ENCODE peak calls at places on chromosomes 16 and 17, in six cellular contexts. A is cardiac muscle cell, W is glutamatergic neuron, U is Panc1, J is AG10803, P is mesothelial cell of epicardium. K is an unnamed sample.

GRCh38 chr16:65218348-65218747 is 96.5 kb upstream of the CDH11 start:
- DNase-seq in A (no peak), W (no peak), U (no peak), J (no peak), P (no peak), K (no peak)

GRCh38 chr16:35188288-35189155 is 1729.1 kb downstream of the TP53TG3F start:
- DNase-seq in A (no peak), W (no peak), U (no peak), J (no peak), P (no peak), K (no peak)

GRCh38 chr17:51860934-51861561 is 297.5 kb downstream of the CA10 start:
- DNase-seq in A (peak), W (peak), U (no peak), J (peak), P (no peak), K (peak)

GRCh38 chr17:80970044-80970761 is 21.4 kb upstream of the CHMP6 start:
- DNase-seq in A (peak), W (peak), U (peak), J (peak), P (no peak), K (peak)

GRCh38 chr17:82518826-82519810 is at the start of gene FOXK2:
- DNase-seq in A (peak), W (peak), U (no peak), J (peak), P (peak), K (peak)

GRCh38 chr17:37651846-37652245 is 8.6 kb upstream of the DDX52 start:
- DNase-seq in A (no peak), W (no peak), U (no peak), J (no peak), P (no peak), K (no peak)

GRCh38 chr16:23597003-23597756 is 1.1 kb upstream of the NDUFAB1 start:
- DNase-seq in A (peak), W (peak), U (no peak), J (no peak), P (no peak), K (peak)

GRCh38 chr17:19646788-19647696 is 1.5 kb upstream of the ALDH3A2 start:
- DNase-seq in A (peak), W (no peak), U (no peak), J (peak), P (no peak), K (no peak)

GRCh38 chr17:29621751-29622194 is 939 bp downstream of the CORO6 start:
- DNase-seq in A (peak), W (no peak), U (no peak), J (peak), P (no peak), K (no peak)

GRCh38 chr17:77565166-77565565 is 393.3 kb upstream of the TNRC6C start:
- DNase-seq in A (no peak), W (no peak), U (no peak), J (no peak), P (no peak), K (no peak)

GRCh38 chr17:19443148-19443547 is 32.1 kb downstream of the RNF112 start:
- DNase-seq in A (no peak), W (no peak), U (no peak), J (no peak), P (no peak), K (no peak)

GRCh38 chr17:39607057-39607850 is 466 bp downstream of the NEUROD2 start:
- DNase-seq in A (no peak), W (peak), U (no peak), J (no peak), P (no peak), K (no peak)

GRCh38 chr17:62725791-62726249 is 82.3 kb downstream of the MARCHF10 start:
- DNase-seq in A (peak), W (no peak), U (no peak), J (no peak), P (no peak), K (no peak)

GRCh38 chr16:74192281-74192680 is 104.3 kb upstream of the PSMD7 start:
- DNase-seq in A (no peak), W (no peak), U (no peak), J (no peak), P (no peak), K (no peak)

GRCh38 chr16:11328172-11329079 is 16.8 kb upstream of the RMI2 start:
- DNase-seq in A (peak), W (peak), U (peak), J (peak), P (no peak), K (peak)

GRCh38 chr16:14148569-14148968 is 77.5 kb downstream of the MRTFB start:
- DNase-seq in A (peak), W (no peak), U (no peak), J (no peak), P (no peak), K (no peak)

GRCh38 chr17:35855965-35856364 is 12.7 kb downstream of the HEATR9 start:
- DNase-seq in A (no peak), W (no peak), U (no peak), J (no peak), P (no peak), K (no peak)

GRCh38 chr17:32240745-32241144 is 24.9 kb upstream of the RHBDL3 start:
- DNase-seq in A (peak), W (no peak), U (no peak), J (no peak), P (no peak), K (no peak)

GRCh38 chr17:41265078-41265477 is at the start of gene KRTAP9-6:
- DNase-seq in A (no peak), W (no peak), U (no peak), J (no peak), P (no peak), K (no peak)

GRCh38 chr16:56888806-56889205 is 23.8 kb downstream of the SLC12A3 start:
- DNase-seq in A (no peak), W (no peak), U (no peak), J (no peak), P (no peak), K (peak)

GRCh38 chr16:69399361-69399760 is 13.6 kb upstream of the TERF2 start:
- DNase-seq in A (peak), W (no peak), U (no peak), J (peak), P (no peak), K (no peak)

GRCh38 chr16:84851192-84852127 is 31.7 kb downstream of the CRISPLD2 start:
- DNase-seq in A (peak), W (no peak), U (peak), J (peak), P (no peak), K (no peak)

GRCh38 chr17:78185981-78186688 is 717 bp downstream of the TK1 start:
- DNase-seq in A (no peak), W (no peak), U (no peak), J (peak), P (no peak), K (no peak)

GRCh38 chr17:50201226-50201854 is at the start of gene COL1A1:
- DNase-seq in A (peak), W (peak), U (no peak), J (peak), P (peak), K (no peak)

GRCh38 chr16:56530872-56531271 is 11.0 kb upstream of the BBS2 start:
- DNase-seq in A (no peak), W (no peak), U (no peak), J (peak), P (no peak), K (no peak)

GRCh38 chr16:77406680-77407079 is 28.2 kb downstream of the ADAMTS18 start:
- DNase-seq in A (peak), W (no peak), U (no peak), J (peak), P (no peak), K (no peak)

GRCh38 chr17:57481901-57482300 is 225.6 kb downstream of the MSI2 start:
- DNase-seq in A (peak), W (no peak), U (no peak), J (peak), P (no peak), K (no peak)

GRCh38 chr16:57184890-57185445 is 871 bp downstream of the PSME3IP1 start:
- DNase-seq in A (no peak), W (no peak), U (no peak), J (no peak), P (no peak), K (no peak)

GRCh38 chr17:21242780-21243515 is 10.3 kb downstream of the NATD1 start:
- DNase-seq in A (no peak), W (no peak), U (no peak), J (no peak), P (no peak), K (no peak)

GRCh38 chr17:16989230-16989952 is 17.5 kb upstream of the TNFRSF13B start:
- DNase-seq in A (no peak), W (no peak), U (no peak), J (no peak), P (no peak), K (peak)

GRCh38 chr16:67393111-67393789 is at the start of gene TPPP3:
- DNase-seq in A (peak), W (peak), U (no peak), J (peak), P (peak), K (no peak)

DNA sequence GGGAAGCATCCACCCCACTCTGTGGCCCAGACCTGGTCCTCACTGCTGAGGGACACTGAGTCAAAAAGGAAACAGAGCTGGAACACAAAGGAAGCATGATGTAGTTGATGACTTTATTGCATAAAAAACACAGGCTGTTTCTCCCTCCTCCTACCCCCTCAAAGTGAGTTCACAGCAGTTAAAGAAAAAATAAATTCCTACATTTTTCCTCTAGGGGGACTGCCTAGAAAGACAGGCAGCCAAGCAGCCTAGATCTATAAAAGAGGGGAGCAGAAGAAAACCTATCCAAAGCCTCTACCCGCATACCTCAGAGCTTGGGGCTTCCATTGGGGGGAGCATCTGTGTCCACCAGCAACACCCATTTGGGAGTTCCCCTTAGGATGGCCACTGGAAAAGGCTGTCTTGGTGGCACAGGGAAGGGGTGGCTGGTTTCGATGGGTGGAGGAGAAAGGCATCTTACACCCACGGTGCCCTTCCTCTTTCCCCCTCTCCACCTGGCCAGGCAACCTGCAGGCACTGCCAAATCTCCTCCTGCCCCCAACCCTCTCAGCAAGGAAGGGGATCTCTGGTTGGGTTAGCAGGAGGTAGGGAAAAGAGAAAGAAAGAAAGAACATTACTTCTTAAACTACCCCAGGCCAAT is 3.9 kb upstream of the SCRN2 start:
- DNase-seq in A (peak), W (no peak), U (no peak), J (peak), P (no peak), K (no peak)
- TF ChIP-seq CTCF in A (peak), W (peak), U (peak), J (peak), P (peak), K (no peak)

DNA sequence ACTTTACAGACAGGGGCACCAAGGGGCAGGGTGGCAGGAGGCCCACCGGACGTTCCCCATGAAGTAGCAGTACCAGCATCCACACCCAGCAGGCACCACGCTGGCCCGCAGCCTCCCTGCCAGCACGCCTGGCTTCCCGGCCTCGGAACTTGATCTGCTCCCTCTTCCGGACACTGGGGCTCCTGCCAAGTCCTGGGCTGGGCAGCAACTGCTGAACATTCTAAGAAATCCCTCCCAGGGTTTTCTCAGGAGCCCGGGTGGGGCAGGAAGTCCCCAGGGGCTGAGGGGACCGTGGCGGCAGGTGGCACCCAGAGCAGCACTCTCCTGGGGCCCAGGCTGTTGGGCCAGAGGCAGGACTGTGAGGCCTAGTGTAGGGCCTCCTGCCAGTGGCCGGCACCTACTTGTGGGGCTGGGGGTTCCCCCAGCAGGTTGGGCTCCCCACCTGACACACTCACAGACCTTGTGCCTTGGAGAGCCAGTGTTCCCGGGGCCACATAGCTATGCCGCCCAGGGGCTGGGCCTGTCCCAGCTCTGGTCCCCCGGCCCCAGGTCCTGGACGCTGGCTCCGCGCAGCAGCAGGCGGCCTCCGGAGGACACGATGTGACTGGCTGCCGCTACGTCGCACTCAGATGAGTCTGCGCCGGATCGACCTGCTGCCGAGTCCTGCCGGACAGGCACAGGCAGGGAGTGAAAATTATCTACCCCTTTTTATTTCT is 86.2 kb upstream of the CBX4 start:
- DNase-seq in A (peak), W (no peak), U (no peak), J (peak), P (no peak), K (no peak)
- TF ChIP-seq CTCF in A (peak), W (no peak), U (no peak), J (peak), P (no peak), K (no peak)

DNA sequence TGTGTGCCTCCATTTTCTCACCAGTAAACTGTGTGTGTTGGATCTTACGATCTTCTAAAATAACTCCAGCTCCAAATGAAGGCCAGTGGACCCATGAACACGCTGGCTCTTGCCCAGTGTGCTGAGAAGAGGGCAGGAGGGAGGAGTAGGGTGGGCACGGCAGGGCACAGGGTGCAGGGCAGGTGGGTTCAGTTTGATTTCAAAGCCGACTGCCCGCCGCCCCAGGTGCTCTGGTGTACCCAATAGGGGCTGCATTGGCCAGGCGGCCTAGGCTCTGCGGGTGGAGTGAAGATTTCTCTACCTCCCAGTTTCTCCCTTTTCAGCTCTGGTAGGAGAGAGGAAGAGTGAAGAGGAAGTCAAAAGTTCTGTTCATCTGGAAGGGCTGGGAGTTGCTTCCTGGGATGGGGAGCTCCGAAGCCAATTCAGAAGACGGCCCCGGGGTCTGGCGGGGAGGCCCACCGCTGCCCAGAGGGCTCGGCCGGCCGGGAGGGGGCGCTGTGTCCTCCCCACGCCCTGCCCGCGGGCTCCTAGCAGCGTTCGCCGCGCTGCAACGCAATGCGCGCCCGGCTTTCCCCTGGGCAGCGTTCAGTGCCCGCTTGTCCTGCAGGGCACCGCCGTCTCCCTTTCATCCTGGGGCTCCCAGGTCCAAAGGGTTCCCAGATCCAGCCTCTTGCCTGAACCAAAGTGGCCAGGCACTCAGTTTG is 1.1 kb upstream of the CRHR1 start:
- DNase-seq in A (peak), W (peak), U (no peak), J (no peak), P (peak), K (peak)
- TF ChIP-seq CTCF in A (peak), W (peak), U (peak), J (no peak), P (peak), K (no peak)

GRCh38 chr16:30417447-30418349 is 10.3 kb downstream of the ZNF771 start:
- DNase-seq in A (peak), W (peak), U (peak), J (peak), P (peak), K (peak)
- TF ChIP-seq CTCF in A (no peak), W (no peak), U (no peak), J (no peak), P (no peak), K (peak)

GRCh38 chr17:8158267-8159031 is 4.3 kb downstream of the VAMP2 start:
- DNase-seq in A (peak), W (peak), U (peak), J (peak), P (peak), K (peak)

GRCh38 chr17:8154608-8155152 is 2.5 kb upstream of the PER1 start:
- DNase-seq in A (no peak), W (no peak), U (no peak), J (no peak), P (no peak), K (no peak)

GRCh38 chr17:8155341-8156173 is 3.4 kb upstream of the PER1 start:
- DNase-seq in A (no peak), W (no peak), U (no peak), J (no peak), P (no peak), K (no peak)

GRCh38 chr17:8153957-8154607 is 1.9 kb upstream of the PER1 start:
- DNase-seq in A (peak), W (peak), U (peak), J (peak), P (peak), K (peak)

GRCh38 chr17:8156174-8156992 is 4.2 kb upstream of the PER1 start:
- DNase-seq in A (peak), W (peak), U (peak), J (peak), P (peak), K (peak)
- TF ChIP-seq CTCF in A (no peak), W (no peak), U (no peak), J (peak), P (no peak), K (no peak)

DNA sequence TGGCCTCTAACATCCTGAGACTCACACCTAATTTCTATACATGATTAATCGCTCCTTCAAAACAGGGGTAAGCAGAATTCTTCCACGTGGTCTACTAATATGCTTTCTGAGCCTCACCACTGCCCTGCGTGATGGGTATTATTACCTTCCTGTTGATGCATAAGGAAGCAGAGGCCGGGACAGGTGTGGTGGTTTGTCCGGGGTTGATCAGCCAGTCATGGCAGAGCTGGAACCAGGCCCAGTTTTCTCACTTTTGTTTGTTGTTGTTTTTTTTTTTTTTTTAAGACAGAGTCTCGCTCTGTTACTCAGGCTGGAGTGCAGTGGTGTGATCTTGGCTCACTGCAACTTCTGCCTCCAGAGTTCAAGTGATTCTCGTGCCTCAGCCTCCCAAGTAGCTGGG is 31.2 kb downstream of the RNF135 start:
- DNase-seq in A (no peak), W (no peak), U (no peak), J (no peak), P (no peak), K (no peak)
- TF ChIP-seq CTCF in A (no peak), W (no peak), U (no peak), J (no peak), P (no peak), K (no peak)

DNA sequence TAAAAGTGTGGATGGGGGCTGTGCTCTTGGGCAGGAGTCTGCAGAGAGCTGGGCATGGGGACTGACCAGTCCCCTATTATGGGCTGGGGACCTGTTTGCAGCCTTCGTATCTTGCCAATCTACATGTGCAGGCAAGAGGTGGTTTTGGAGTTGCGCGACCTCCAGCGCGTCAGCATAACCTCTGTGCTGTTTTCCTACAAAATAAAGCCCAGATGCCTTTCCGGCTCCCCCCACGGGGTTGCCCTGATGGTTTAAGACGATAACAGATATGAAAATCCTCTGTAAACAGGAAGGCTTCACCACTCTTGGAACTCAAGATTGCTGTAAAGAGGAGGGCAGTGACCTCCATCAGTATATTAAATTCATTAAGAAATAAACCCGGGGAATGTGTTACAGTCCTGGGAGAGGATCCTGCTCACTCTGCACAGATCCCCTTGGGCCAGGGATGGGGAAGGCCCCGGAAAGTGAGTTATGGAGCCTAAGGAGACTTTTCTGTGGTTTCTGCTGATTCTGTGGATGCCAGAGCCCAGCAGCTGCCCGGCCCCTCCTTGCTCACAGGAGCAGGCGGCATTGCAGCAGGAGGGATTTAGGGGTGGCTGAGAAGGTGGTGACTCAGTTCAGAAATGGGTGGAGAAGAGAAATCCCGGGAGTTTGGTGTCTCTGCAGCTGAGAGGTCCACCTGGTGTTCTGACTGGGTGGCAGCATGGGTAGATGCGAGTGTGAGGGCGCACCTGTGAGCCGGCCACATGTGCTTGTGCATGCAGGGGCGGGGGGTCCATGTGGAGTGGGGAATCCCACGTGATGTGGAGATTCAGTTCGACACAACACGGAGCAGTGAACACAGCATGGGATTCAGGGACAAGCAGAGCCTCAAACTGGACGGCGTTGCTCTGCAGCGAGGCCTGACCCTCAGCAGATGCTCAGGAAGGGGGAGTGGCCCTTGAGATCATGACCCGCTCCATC is 16.2 kb upstream of the SPPL2C start:
- DNase-seq in A (no peak), W (no peak), U (no peak), J (no peak), P (no peak), K (no peak)
- TF ChIP-seq CTCF in A (no peak), W (no peak), U (no peak), J (no peak), P (no peak), K (no peak)